ENCODE peak calls at places on chromosome 19, in five cellular contexts. Q is stimulated activated CD4-positive, alpha-beta T cell treated with anti-CD3 and anti-CD28 coated beads, Interleukin-2, amount 100 ng/mL, for 24 hours; A is fibroblast of pulmonary artery; H is neuronal stem cell; T is HEK293T. B is an unnamed sample.

GRCh38 chr19:50723735-50724521 is 764 bp downstream of the CLEC11A start:
- DNase-seq in Q (no peak), A (no peak), H (no peak), T (no peak), B (no peak)

GRCh38 chr19:1805401-1806183 is 6.5 kb downstream of the ATP8B3 start:
- DNase-seq in Q (no peak), A (no peak), H (no peak), T (no peak), B (no peak)

GRCh38 chr19:44315883-44316282 is 11.1 kb upstream of the ZNF235 start:
- DNase-seq in Q (no peak), A (peak; percentile 12), H (no peak), T (no peak), B (no peak)

GRCh38 chr19:37817180-37817911 is 38.0 kb upstream of the ZNF573 start:
- DNase-seq in Q (no peak), A (peak; percentile 27), H (peak; percentile 63), T (no peak), B (peak; percentile 61)

GRCh38 chr19:1847684-1848398 is 442 bp downstream of the REXO1 start:
- DNase-seq in Q (no peak), A (peak; percentile 57), H (no peak), T (peak; percentile 49), B (peak; percentile 73)

GRCh38 chr19:628168-628567 is 5.2 kb downstream of the POLRMT start:
- DNase-seq in Q (peak; percentile 39), A (no peak), H (no peak), T (no peak), B (no peak)

GRCh38 chr19:17340302-17340870 is 3.0 kb downstream of the GTPBP3 start:
- DNase-seq in Q (no peak), A (no peak), H (no peak), T (no peak), B (no peak)

GRCh38 chr19:12952488-12953455 is 4.3 kb downstream of the GADD45GIP1 start:
- DNase-seq in Q (no peak), A (peak; percentile 86), H (no peak), T (no peak), B (peak; percentile 71)

GRCh38 chr19:49957262-49957915 is 3.6 kb downstream of the SIGLEC11 start:
- DNase-seq in Q (no peak), A (no peak), H (no peak), T (no peak), B (no peak)

GRCh38 chr19:679418-680286 is 3.5 kb downstream of the FSTL3 start:
- DNase-seq in Q (peak; percentile 47), A (peak; percentile 88), H (no peak), T (no peak), B (peak; percentile 90)

GRCh38 chr19:3073159-3073563 is 10.9 kb upstream of the TLE5 start:
- DNase-seq in Q (no peak), A (peak; percentile 89), H (no peak), T (peak; percentile 78), B (peak; percentile 75)

GRCh38 chr19:40718774-40719391 is 2.0 kb downstream of the ITPKC start:
- DNase-seq in Q (no peak), A (peak; percentile 39), H (no peak), T (no peak), B (peak; percentile 67)

GRCh38 chr19:51097166-51097736 is 11.0 kb downstream of the CTU1 start:
- DNase-seq in Q (peak; percentile 81), A (peak; percentile 65), H (peak; percentile 42), T (peak; percentile 72), B (peak; percentile 71)

B was measured in choroid plexus epithelial cell.